ENCODE peak calls at places on chromosome 1, in eight cellular contexts. Q is pancreas; R is fibroblast of lung; L is tibial artery; A is aorta; V is effector memory CD4-positive, alpha-beta T cell; H is esophagus muscularis mucosa; N is GM23248. S is an unnamed sample. For H3K4me1, the result is how much of the 10 kb centered on the place peaks cover.

GRCh38 chr1:11671544-11672286 is 7.7 kb downstream of the FBXO6 start:
- DNase-seq in Q (no peak), R (no peak), L (no peak), A (no peak), V (no peak), H (no peak), N (no peak), S (no peak)

GRCh38 chr1:237851209-237851845 is 39.4 kb downstream of the ZP4 start:
- DNase-seq in Q (peak), R (peak), L (no peak), A (no peak), V (no peak), H (no peak), N (peak), S (peak)

GRCh38 chr1:109193653-109194590 is 19.8 kb upstream of the SARS1 start:
- DNase-seq in Q (peak), R (no peak), L (no peak), A (no peak), V (no peak), H (no peak), N (peak), S (peak)

GRCh38 chr1:109498161-109498801 is 4.4 kb downstream of the CYB561D1 start:
- DNase-seq in Q (no peak), R (peak), L (no peak), A (no peak), V (no peak), H (no peak), N (peak), S (peak)

GRCh38 chr1:204434116-204434755 is 22.6 kb upstream of the PPP1R15B start:
- DNase-seq in Q (no peak), R (no peak), L (no peak), A (no peak), V (no peak), H (no peak), N (no peak), S (no peak)

GRCh38 chr1:183195146-183195571 is 9.1 kb downstream of the LAMC2 start:
- DNase-seq in Q (no peak), R (peak), L (no peak), A (no peak), V (no peak), H (no peak), N (peak), S (no peak)

GRCh38 chr1:101613549-101613948 is 376.7 kb downstream of the S1PR1 start:
- DNase-seq in Q (no peak), R (peak), L (no peak), A (no peak), V (no peak), H (no peak), N (no peak), S (no peak)

GRCh38 chr1:46969014-46969619 is 27.8 kb upstream of the CYP4A11 start:
- DNase-seq in Q (no peak), R (no peak), L (no peak), A (no peak), V (no peak), H (no peak), N (no peak), S (no peak)

GRCh38 chr1:68270993-68271392 is 38.7 kb upstream of the WLS start:
- DNase-seq in Q (no peak), R (no peak), L (no peak), A (no peak), V (no peak), H (no peak), N (no peak), S (no peak)

GRCh38 chr1:7421471-7422075 is 349.5 kb upstream of the VAMP3 start:
- DNase-seq in Q (peak), R (no peak), L (peak), A (peak), V (no peak), H (no peak), N (no peak), S (no peak)

GRCh38 chr1:149884433-149885363 is 14.7 kb upstream of the BOLA1 start:
- DNase-seq in Q (no peak), R (peak), L (no peak), A (no peak), V (no peak), H (no peak), N (peak), S (peak)

GRCh38 chr1:118481091-118481490 is 296.1 kb upstream of the SPAG17 start:
- DNase-seq in Q (no peak), R (peak), L (no peak), A (no peak), V (no peak), H (no peak), N (no peak), S (no peak)

GRCh38 chr1:220300442-220301121 is 28.3 kb upstream of the RAB3GAP2 start:
- DNase-seq in Q (no peak), R (peak), L (peak), A (peak), V (no peak), H (no peak), N (peak), S (peak)

GRCh38 chr1:207463571-207463970 is 9.4 kb downstream of the CR2 start:
- DNase-seq in Q (no peak), R (no peak), L (no peak), A (no peak), V (no peak), H (no peak), N (no peak), S (no peak)

GRCh38 chr1:246219508-246220030 is 287.5 kb downstream of the SMYD3 start:
- DNase-seq in Q (no peak), R (peak), L (no peak), A (no peak), V (no peak), H (no peak), N (no peak), S (peak)

GRCh38 chr1:245654460-245655050 is 499.8 kb downstream of the KIF26B start:
- DNase-seq in Q (no peak), R (no peak), L (no peak), A (no peak), V (no peak), H (no peak), N (no peak), S (peak)

GRCh38 chr1:111802110-111802509 is 46.4 kb downstream of the DDX20 start:
- DNase-seq in Q (no peak), R (no peak), L (no peak), A (no peak), V (no peak), H (no peak), N (no peak), S (no peak)

GRCh38 chr1:197063212-197063611 is 3.8 kb downstream of the F13B start:
- DNase-seq in Q (no peak), R (no peak), L (no peak), A (no peak), V (no peak), H (no peak), N (no peak), S (no peak)

GRCh38 chr1:5966543-5967205 is 25.6 kb downstream of the NPHP4 start:
- DNase-seq in Q (peak), R (no peak), L (no peak), A (no peak), V (no peak), H (no peak), N (no peak), S (no peak)

GRCh38 chr1:234368320-234369032 is 4.8 kb upstream of the COA6 start:
- DNase-seq in Q (no peak), R (no peak), L (no peak), A (no peak), V (no peak), H (no peak), N (no peak), S (no peak)

GRCh38 chr1:24801169-24801568 is 55.9 kb downstream of the CLIC4 start:
- DNase-seq in Q (no peak), R (no peak), L (no peak), A (no peak), V (no peak), H (no peak), N (no peak), S (no peak)

GRCh38 chr1:25504706-25505560 is 38.5 kb upstream of the LDLRAP1 start:
- DNase-seq in Q (no peak), R (peak), L (no peak), A (no peak), V (no peak), H (no peak), N (peak), S (no peak)

GRCh38 chr1:11062965-11063401 is 3.2 kb upstream of the SRM start:
- DNase-seq in Q (no peak), R (peak), L (no peak), A (no peak), V (no peak), H (no peak), N (peak), S (peak)

GRCh38 chr1:40308036-40308727 is 8.9 kb downstream of the COL9A2 start:
- DNase-seq in Q (no peak), R (no peak), L (peak), A (peak), V (no peak), H (no peak), N (no peak), S (no peak)

GRCh38 chr1:101262601-101263348 is 26.0 kb downstream of the S1PR1 start:
- DNase-seq in Q (no peak), R (no peak), L (no peak), A (no peak), V (no peak), H (peak), N (no peak), S (no peak)

GRCh38 chr1:184270556-184270955 is 116.3 kb upstream of the C1orf21 start:
- DNase-seq in Q (no peak), R (peak), L (no peak), A (no peak), V (no peak), H (no peak), N (peak), S (no peak)

GRCh38 chr1:20885121-20885520 is 98.0 kb upstream of the HP1BP3 start:
- DNase-seq in Q (no peak), R (peak), L (no peak), A (no peak), V (no peak), H (no peak), N (peak), S (peak)

GRCh38 chr1:50106095-50106761 is 2.5 kb upstream of the ELAVL4 start:
- DNase-seq in Q (no peak), R (no peak), L (no peak), A (no peak), V (no peak), H (peak), N (no peak), S (no peak)

GRCh38 chr1:55188909-55189308 is 26.3 kb downstream of the USP24 start:
- DNase-seq in Q (no peak), R (no peak), L (no peak), A (no peak), V (no peak), H (no peak), N (peak), S (no peak)

GRCh38 chr1:44294588-44295007 is 60.5 kb downstream of the ERI3 start:
- DNase-seq in Q (no peak), R (peak), L (peak), A (peak), V (no peak), H (no peak), N (peak), S (peak)

GRCh38 chr1:239765163-239765562 is 326.5 kb upstream of the FMN2 start:
- DNase-seq in Q (no peak), R (no peak), L (no peak), A (no peak), V (no peak), H (no peak), N (no peak), S (no peak)

GRCh38 chr1:21668232-21669032 is 725 bp downstream of the RAP1GAP start:
- DNase-seq in Q (peak), R (no peak), L (no peak), A (no peak), V (no peak), H (no peak), N (no peak), S (no peak)

GRCh38 chr1:89563957-89564604 is 39.5 kb downstream of the LRRC8B start:
- DNase-seq in Q (no peak), R (no peak), L (no peak), A (no peak), V (no peak), H (no peak), N (no peak), S (no peak)

GRCh38 chr1:227786673-227787512 is 28.6 kb upstream of the PRSS38 start:
- DNase-seq in Q (no peak), R (no peak), L (no peak), A (no peak), V (no peak), H (peak), N (peak), S (no peak)

GRCh38 chr1:38005195-38006007 is at the start of gene FHL3:
- DNase-seq in Q (peak), R (peak), L (peak), A (peak), V (peak), H (no peak), N (peak), S (peak)

GRCh38 chr1:55131801-55132200 is 83.4 kb downstream of the USP24 start:
- DNase-seq in Q (no peak), R (peak), L (no peak), A (no peak), V (no peak), H (no peak), N (peak), S (no peak)

GRCh38 chr1:28341591-28341990 is 12.8 kb downstream of the MED18 start:
- DNase-seq in Q (no peak), R (peak), L (no peak), A (no peak), V (no peak), H (no peak), N (peak), S (no peak)

GRCh38 chr1:150995896-150996295 is 10.8 kb downstream of the MINDY1 start:
- DNase-seq in Q (no peak), R (no peak), L (peak), A (no peak), V (peak), H (no peak), N (peak), S (peak)

GRCh38 chr1:119808491-119808890 is 2.8 kb downstream of the REG4 start:
- DNase-seq in Q (no peak), R (peak), L (no peak), A (no peak), V (no peak), H (no peak), N (peak), S (no peak)

GRCh38 chr1:75330633-75331032 is 196.4 kb downstream of the LHX8 start:
- DNase-seq in Q (no peak), R (peak), L (no peak), A (no peak), V (no peak), H (no peak), N (no peak), S (no peak)

GRCh38 chr1:72636636-72637035 is 354.3 kb upstream of the NEGR1 start:
- DNase-seq in Q (no peak), R (peak), L (no peak), A (no peak), V (no peak), H (no peak), N (no peak), S (no peak)
- H3K4me1 ChIP-seq in Q (under half), R (under half), L (under half), A (under half), V (under half), H (under half), N (under half), S (under half)

GRCh38 chr1:45501502-45501859 is 1.4 kb downstream of the MMACHC start:
- DNase-seq in Q (no peak), R (no peak), L (no peak), A (no peak), V (no peak), H (no peak), N (no peak), S (no peak)
- H3K4me3 ChIP-seq in Q (no peak), R (no peak), L (no peak), A (no peak), V (no peak), H (no peak), N (peak), S (no peak)

GRCh38 chr1:8495928-8496401 is 178.1 kb downstream of the SLC45A1 start:
- DNase-seq in Q (no peak), R (peak), L (no peak), A (no peak), V (no peak), H (no peak), N (no peak), S (no peak)

GRCh38 chr1:8496473-8496872 is 178.6 kb downstream of the SLC45A1 start:
- DNase-seq in Q (no peak), R (no peak), L (no peak), A (no peak), V (no peak), H (no peak), N (no peak), S (no peak)

GRCh38 chr1:8497196-8497878 is 179.4 kb downstream of the SLC45A1 start:
- DNase-seq in Q (no peak), R (no peak), L (no peak), A (no peak), V (no peak), H (no peak), N (peak), S (no peak)

DNA sequence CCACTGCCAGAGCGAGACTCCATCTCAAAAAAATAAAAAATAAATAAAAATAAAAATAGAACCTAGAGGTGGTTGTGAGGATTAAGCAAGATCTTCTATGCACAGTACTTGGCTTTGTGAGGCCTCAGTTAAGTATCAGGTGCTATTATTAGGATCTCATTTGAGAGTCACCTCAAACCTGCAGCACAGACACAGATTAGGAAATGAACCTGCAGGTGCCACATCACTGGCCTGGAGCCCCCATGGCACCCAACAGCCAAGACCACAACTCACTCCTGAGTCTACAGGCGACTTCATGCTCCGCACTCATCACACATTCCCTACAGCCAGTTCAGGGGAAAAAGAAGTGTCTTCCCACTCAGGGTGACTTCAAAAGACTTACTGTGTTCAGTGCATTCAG is 176.8 kb downstream of the SLC45A1 start:
- DNase-seq in Q (no peak), R (no peak), L (no peak), A (no peak), V (no peak), H (no peak), N (no peak), S (no peak)
- H3K27ac ChIP-seq in Q (no peak), R (no peak), L (no peak), A (no peak), V (no peak), H (no peak), N (no peak), S (peak)

GRCh38 chr1:242784074-242784473 is 259.6 kb upstream of the PLD5 start:
- DNase-seq in Q (no peak), R (no peak), L (no peak), A (no peak), V (no peak), H (no peak), N (no peak), S (no peak)
- H3K4me1 ChIP-seq in Q (under half), R (under half), L (under half), A (under half), V (under half), H (under half), N (under half), S (under half)

DNA sequence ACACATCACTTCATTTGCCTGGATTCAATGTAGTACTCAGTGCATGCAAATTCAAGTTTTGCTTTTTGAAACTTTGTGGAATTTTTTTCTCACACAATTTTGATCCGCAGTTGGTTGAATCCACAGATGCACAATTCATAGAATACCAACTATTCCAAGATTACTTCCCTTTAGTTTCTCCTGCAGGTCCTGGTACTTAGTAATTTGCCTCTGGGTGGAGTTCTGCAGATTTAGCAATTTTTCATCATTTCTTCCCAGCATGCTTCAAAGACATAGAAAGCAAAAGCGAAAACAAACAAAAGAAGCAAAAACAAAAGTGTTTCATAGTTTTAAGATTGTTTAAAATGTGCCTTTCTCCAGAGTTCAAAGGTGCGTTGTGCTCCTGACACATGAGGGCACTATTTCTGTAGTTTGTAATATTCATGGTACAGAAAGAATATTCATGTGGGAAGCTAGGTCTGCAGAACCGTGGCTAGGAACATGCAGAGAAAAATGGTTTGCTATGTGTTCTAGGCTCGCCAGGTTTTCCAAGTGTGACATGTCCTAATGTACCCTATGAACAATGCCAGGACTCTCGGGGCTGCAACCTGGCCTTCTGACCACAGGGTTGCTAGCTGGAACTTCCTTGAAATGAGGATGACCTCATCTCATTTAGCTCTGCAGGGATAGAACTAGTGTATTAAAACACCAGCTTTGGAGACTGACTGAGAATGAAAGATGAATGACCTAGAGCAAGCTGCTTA is 30.0 kb upstream of the RCSD1 start:
- DNase-seq in Q (no peak), R (peak), L (peak), A (peak), V (no peak), H (no peak), N (peak), S (peak)
- H3K4me3 ChIP-seq in Q (no peak), R (no peak), L (no peak), A (no peak), V (no peak), H (no peak), N (no peak), S (no peak)

DNA sequence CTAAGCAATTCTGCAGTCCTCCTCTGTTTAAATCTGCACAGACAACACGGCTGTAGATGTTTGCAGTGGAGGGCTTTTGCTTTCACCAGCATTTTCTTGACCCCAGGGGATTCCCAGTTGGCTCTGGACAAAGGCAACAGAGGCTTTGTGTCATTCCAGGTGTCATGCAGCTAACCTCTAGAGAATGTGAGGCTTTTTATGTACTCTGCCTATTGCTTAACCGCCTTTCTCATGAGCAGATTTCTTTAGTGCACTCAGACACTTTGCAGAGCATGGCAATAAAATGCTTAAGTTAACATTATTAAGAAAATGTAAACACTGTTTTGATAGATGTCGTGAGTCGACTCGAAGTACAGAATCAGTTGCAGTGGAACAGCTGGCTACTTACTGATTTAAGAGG is 783.2 kb upstream of the NEGR1 start:
- DNase-seq in Q (no peak), R (no peak), L (no peak), A (no peak), V (no peak), H (no peak), N (no peak), S (no peak)
- H3K27ac ChIP-seq in Q (no peak), R (no peak), L (no peak), A (no peak), V (no peak), H (no peak), N (no peak), S (no peak)

GRCh38 chr1:93668121-93668520 is 13.5 kb downstream of the BCAR3 start:
- DNase-seq in Q (no peak), R (no peak), L (no peak), A (no peak), V (no peak), H (no peak), N (no peak), S (no peak)

GRCh38 chr1:93669369-93669768 is 12.3 kb downstream of the BCAR3 start:
- DNase-seq in Q (no peak), R (peak), L (no peak), A (no peak), V (no peak), H (no peak), N (peak), S (peak)

GRCh38 chr1:93666613-93667384 is 14.8 kb downstream of the BCAR3 start:
- DNase-seq in Q (no peak), R (peak), L (no peak), A (no peak), V (no peak), H (no peak), N (no peak), S (peak)

GRCh38 chr1:93668951-93669350 is 12.7 kb downstream of the BCAR3 start:
- DNase-seq in Q (no peak), R (no peak), L (no peak), A (no peak), V (no peak), H (no peak), N (no peak), S (no peak)

DNA sequence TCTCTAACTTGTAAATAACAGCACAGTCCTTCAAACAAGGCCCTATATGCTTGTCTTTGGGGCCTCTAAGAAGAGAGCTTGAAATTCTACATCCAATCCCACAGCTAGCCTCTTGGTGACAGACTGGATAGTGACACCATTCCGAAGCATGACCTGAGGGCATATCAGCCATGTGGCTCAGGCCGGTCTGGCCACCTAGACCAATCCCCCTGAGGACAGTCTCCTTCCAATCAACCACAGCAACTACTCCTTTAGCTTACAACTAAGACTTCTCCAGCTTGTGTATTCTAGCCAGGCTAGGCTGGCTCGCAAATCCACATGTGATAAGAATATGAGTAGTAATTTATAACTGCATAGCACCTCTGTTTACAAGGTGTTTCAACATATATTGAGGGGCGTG is 14.0 kb downstream of the BCAR3 start:
- DNase-seq in Q (no peak), R (no peak), L (no peak), A (no peak), V (no peak), H (no peak), N (no peak), S (no peak)
- H3K4me1 ChIP-seq in Q (under half), R (under half), L (under half), A (under half), V (under half), H (half or more), N (half or more), S (under half)

S was measured in cardiac muscle cell.